ENCODE peak calls at places on chromosomes 11 and 22, in nine cellular contexts. One of them, this sample, is unnamed.

GRCh38 chr22:37219534-37219933 is 7.3 kb upstream of the SSTR3 start:
- DNase-seq in fibroblast of mammary gland: no peak
- DNase-seq in heart left ventricle: no peak
- DNase-seq in AG10803: no peak
- DNase-seq in fibroblast of lung: no peak
- DNase-seq in progenitor cell of endocrine pancreas: no peak
- DNase-seq in fibroblast of pulmonary artery: no peak
- DNase-seq in spleen: no peak
- DNase-seq in tibial nerve: no peak
- DNase-seq in this sample: no peak

GRCh38 chr11:113907681-113908080 is 3.1 kb downstream of the HTR3B start:
- DNase-seq in fibroblast of pulmonary artery: no peak
- DNase-seq in tibial nerve: no peak
- DNase-seq in spleen: no peak
- DNase-seq in fibroblast of lung: no peak
- DNase-seq in AG10803: no peak
- DNase-seq in progenitor cell of endocrine pancreas: no peak
- DNase-seq in fibroblast of mammary gland: no peak
- DNase-seq in heart left ventricle: no peak
- DNase-seq in this sample: no peak

GRCh38 chr22:32249231-32249630 is 5.9 kb downstream of the SLC5A4 start:
- DNase-seq in progenitor cell of endocrine pancreas: no peak
- DNase-seq in fibroblast of pulmonary artery: no peak
- DNase-seq in fibroblast of mammary gland: no peak
- DNase-seq in AG10803: no peak
- DNase-seq in tibial nerve: no peak
- DNase-seq in fibroblast of lung: no peak
- DNase-seq in heart left ventricle: no peak
- DNase-seq in spleen: no peak
- DNase-seq in this sample: no peak

GRCh38 chr11:69057801-69058200 is 9.1 kb downstream of the TPCN2 start:
- DNase-seq in tibial nerve: no peak
- DNase-seq in AG10803: no peak
- DNase-seq in fibroblast of mammary gland: no peak
- DNase-seq in fibroblast of pulmonary artery: no peak
- DNase-seq in heart left ventricle: no peak
- DNase-seq in fibroblast of lung: no peak
- DNase-seq in progenitor cell of endocrine pancreas: no peak
- DNase-seq in spleen: no peak
- DNase-seq in this sample: no peak

GRCh38 chr11:66800720-66801428 is 42.4 kb upstream of the RCE1 start:
- DNase-seq in fibroblast of lung: no peak
- DNase-seq in tibial nerve: no peak
- DNase-seq in fibroblast of mammary gland: no peak
- DNase-seq in heart left ventricle: no peak
- DNase-seq in fibroblast of pulmonary artery: no peak
- DNase-seq in AG10803: no peak
- DNase-seq in spleen: no peak
- DNase-seq in progenitor cell of endocrine pancreas: no peak
- DNase-seq in this sample: peak

GRCh38 chr11:110337570-110338193 is 41.3 kb upstream of the RDX start:
- DNase-seq in progenitor cell of endocrine pancreas: no peak
- DNase-seq in heart left ventricle: no peak
- DNase-seq in fibroblast of lung: no peak
- DNase-seq in spleen: no peak
- DNase-seq in fibroblast of pulmonary artery: peak
- DNase-seq in fibroblast of mammary gland: peak
- DNase-seq in AG10803: no peak
- DNase-seq in tibial nerve: no peak
- DNase-seq in this sample: no peak

GRCh38 chr22:50314081-50314454 is 6.6 kb upstream of the PLXNB2 start:
- DNase-seq in fibroblast of lung: no peak
- DNase-seq in tibial nerve: no peak
- DNase-seq in fibroblast of pulmonary artery: no peak
- DNase-seq in AG10803: no peak
- DNase-seq in progenitor cell of endocrine pancreas: no peak
- DNase-seq in heart left ventricle: no peak
- DNase-seq in spleen: no peak
- DNase-seq in fibroblast of mammary gland: no peak
- DNase-seq in this sample: no peak

GRCh38 chr11:115146425-115146824 is 357.8 kb downstream of the CADM1 start:
- DNase-seq in fibroblast of lung: no peak
- DNase-seq in heart left ventricle: no peak
- DNase-seq in fibroblast of mammary gland: no peak
- DNase-seq in AG10803: no peak
- DNase-seq in tibial nerve: no peak
- DNase-seq in fibroblast of pulmonary artery: no peak
- DNase-seq in spleen: no peak
- DNase-seq in progenitor cell of endocrine pancreas: no peak
- DNase-seq in this sample: no peak

GRCh38 chr22:50473088-50473487 is 1.7 kb downstream of the SBF1 start:
- DNase-seq in progenitor cell of endocrine pancreas: no peak
- DNase-seq in heart left ventricle: no peak
- DNase-seq in fibroblast of lung: no peak
- DNase-seq in tibial nerve: no peak
- DNase-seq in fibroblast of pulmonary artery: no peak
- DNase-seq in AG10803: no peak
- DNase-seq in fibroblast of mammary gland: no peak
- DNase-seq in spleen: peak
- DNase-seq in this sample: no peak

GRCh38 chr11:124746621-124747243 is 5.3 kb downstream of the VSIG2 start:
- DNase-seq in heart left ventricle: peak
- DNase-seq in fibroblast of pulmonary artery: peak
- DNase-seq in fibroblast of mammary gland: peak
- DNase-seq in AG10803: peak
- DNase-seq in tibial nerve: peak
- DNase-seq in spleen: peak
- DNase-seq in fibroblast of lung: peak
- DNase-seq in progenitor cell of endocrine pancreas: peak
- DNase-seq in this sample: peak

GRCh38 chr11:33329705-33330329 is 72.6 kb downstream of the HIPK3 start:
- DNase-seq in heart left ventricle: no peak
- DNase-seq in fibroblast of pulmonary artery: peak
- DNase-seq in progenitor cell of endocrine pancreas: no peak
- DNase-seq in spleen: no peak
- DNase-seq in tibial nerve: peak
- DNase-seq in AG10803: peak
- DNase-seq in fibroblast of lung: peak
- DNase-seq in fibroblast of mammary gland: peak
- DNase-seq in this sample: peak

GRCh38 chr11:133833101-133833898 is 12.0 kb downstream of the SPATA19 start:
- DNase-seq in progenitor cell of endocrine pancreas: no peak
- DNase-seq in fibroblast of pulmonary artery: no peak
- DNase-seq in AG10803: no peak
- DNase-seq in tibial nerve: no peak
- DNase-seq in heart left ventricle: no peak
- DNase-seq in spleen: peak
- DNase-seq in fibroblast of mammary gland: no peak
- DNase-seq in fibroblast of lung: no peak
- DNase-seq in this sample: no peak

GRCh38 chr11:2944530-2944929 is 15.3 kb upstream of the PHLDA2 start:
- DNase-seq in fibroblast of mammary gland: no peak
- DNase-seq in spleen: peak
- DNase-seq in fibroblast of lung: no peak
- DNase-seq in fibroblast of pulmonary artery: no peak
- DNase-seq in tibial nerve: no peak
- DNase-seq in progenitor cell of endocrine pancreas: no peak
- DNase-seq in heart left ventricle: no peak
- DNase-seq in AG10803: no peak
- DNase-seq in this sample: no peak

GRCh38 chr11:76617553-76618265 is 52.8 kb downstream of the LRRC32 start:
- DNase-seq in AG10803: peak
- DNase-seq in spleen: peak
- DNase-seq in fibroblast of pulmonary artery: peak
- DNase-seq in fibroblast of mammary gland: peak
- DNase-seq in progenitor cell of endocrine pancreas: no peak
- DNase-seq in tibial nerve: no peak
- DNase-seq in fibroblast of lung: peak
- DNase-seq in heart left ventricle: no peak
- DNase-seq in this sample: no peak

GRCh38 chr11:18853086-18853720 is 61.6 kb upstream of the PTPN5 start:
- DNase-seq in fibroblast of mammary gland: peak
- DNase-seq in heart left ventricle: no peak
- DNase-seq in AG10803: peak
- DNase-seq in fibroblast of pulmonary artery: peak
- DNase-seq in tibial nerve: no peak
- DNase-seq in fibroblast of lung: peak
- DNase-seq in progenitor cell of endocrine pancreas: peak
- DNase-seq in spleen: no peak
- DNase-seq in this sample: peak

GRCh38 chr11:33443684-33444083 is 186.5 kb downstream of the HIPK3 start:
- DNase-seq in heart left ventricle: no peak
- DNase-seq in progenitor cell of endocrine pancreas: no peak
- DNase-seq in tibial nerve: no peak
- DNase-seq in fibroblast of lung: no peak
- DNase-seq in spleen: no peak
- DNase-seq in fibroblast of mammary gland: no peak
- DNase-seq in AG10803: no peak
- DNase-seq in fibroblast of pulmonary artery: no peak
- DNase-seq in this sample: no peak

DNA sequence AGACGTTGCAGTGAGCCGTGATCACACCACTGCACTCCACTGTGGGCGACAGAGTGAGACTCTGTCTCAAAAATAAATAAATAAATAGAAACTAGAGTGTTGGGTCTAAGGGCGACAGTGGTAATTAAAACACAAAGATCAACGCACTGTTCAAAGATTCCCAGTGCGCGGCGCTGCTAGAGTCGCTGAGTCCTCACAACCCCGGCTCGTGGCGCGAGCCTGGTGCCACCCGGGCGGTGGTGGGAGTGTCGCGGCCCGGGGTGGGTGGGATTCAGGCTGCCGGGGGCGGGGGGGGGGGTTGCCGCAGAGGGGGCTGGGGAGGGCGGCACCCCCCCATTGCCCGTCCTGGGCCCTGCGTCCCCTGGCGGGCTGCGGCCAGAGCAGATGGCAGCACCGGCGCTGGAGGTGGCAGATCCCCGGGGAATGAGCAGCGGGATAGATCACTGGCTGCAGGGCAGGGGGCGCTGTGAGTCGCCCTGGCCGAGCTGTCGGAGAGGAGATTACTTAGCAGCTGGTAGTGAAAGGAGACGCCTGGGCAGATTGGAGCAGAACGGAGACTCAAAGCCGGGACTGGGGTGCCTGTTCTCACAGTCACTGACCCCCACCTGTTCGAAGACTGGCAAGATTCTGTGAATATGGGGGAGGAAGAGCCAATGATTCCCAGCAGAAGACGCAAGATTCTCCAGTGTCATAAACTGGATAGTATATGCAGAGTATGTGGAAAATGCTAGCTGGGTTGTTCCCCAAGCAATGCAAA is 30.2 kb upstream of the APOBEC3A start:
- DNase-seq in fibroblast of mammary gland: peak
- DNase-seq in fibroblast of lung: peak
- DNase-seq in AG10803: peak
- DNase-seq in fibroblast of pulmonary artery: peak
- DNase-seq in tibial nerve: peak
- DNase-seq in heart left ventricle: peak
- DNase-seq in progenitor cell of endocrine pancreas: peak
- DNase-seq in spleen: peak
- DNase-seq in this sample: peak
- TF ChIP-seq CTCF in fibroblast of mammary gland: peak
- TF ChIP-seq CTCF in fibroblast of lung: peak
- TF ChIP-seq CTCF in AG10803: peak
- TF ChIP-seq CTCF in fibroblast of pulmonary artery: peak
- TF ChIP-seq CTCF in tibial nerve: peak
- TF ChIP-seq CTCF in heart left ventricle: peak
- TF ChIP-seq CTCF in progenitor cell of endocrine pancreas: peak
- TF ChIP-seq CTCF in spleen: peak
- TF ChIP-seq CTCF in this sample: peak

DNA sequence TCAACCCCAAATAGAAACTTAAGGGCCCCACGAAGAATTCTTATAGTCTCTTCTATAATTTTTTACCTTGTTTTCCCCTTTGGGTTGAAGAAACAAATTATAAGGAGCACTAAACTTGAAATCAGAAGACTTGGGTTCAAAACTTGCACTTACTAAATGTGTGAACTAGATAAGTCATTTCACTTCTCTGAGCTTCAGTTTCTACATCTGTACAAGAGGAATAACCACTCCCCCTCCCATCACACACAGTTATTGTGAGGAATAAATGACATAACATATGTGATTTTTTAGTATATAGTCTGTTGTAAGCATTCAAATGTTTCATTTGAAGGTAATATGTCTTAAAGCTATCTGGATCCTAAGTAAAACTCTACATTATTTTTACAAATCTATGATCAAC is 78.8 kb downstream of the LIF start:
- DNase-seq in AG10803: no peak
- DNase-seq in progenitor cell of endocrine pancreas: no peak
- DNase-seq in fibroblast of pulmonary artery: no peak
- DNase-seq in heart left ventricle: no peak
- DNase-seq in spleen: no peak
- DNase-seq in tibial nerve: no peak
- DNase-seq in fibroblast of lung: no peak
- DNase-seq in fibroblast of mammary gland: no peak
- DNase-seq in this sample: no peak
- TF ChIP-seq CTCF in AG10803: no peak
- TF ChIP-seq CTCF in progenitor cell of endocrine pancreas: no peak
- TF ChIP-seq CTCF in fibroblast of pulmonary artery: no peak
- TF ChIP-seq CTCF in heart left ventricle: no peak
- TF ChIP-seq CTCF in spleen: no peak
- TF ChIP-seq CTCF in tibial nerve: no peak
- TF ChIP-seq CTCF in fibroblast of lung: no peak
- TF ChIP-seq CTCF in fibroblast of mammary gland: no peak
- TF ChIP-seq CTCF in this sample: no peak

DNA sequence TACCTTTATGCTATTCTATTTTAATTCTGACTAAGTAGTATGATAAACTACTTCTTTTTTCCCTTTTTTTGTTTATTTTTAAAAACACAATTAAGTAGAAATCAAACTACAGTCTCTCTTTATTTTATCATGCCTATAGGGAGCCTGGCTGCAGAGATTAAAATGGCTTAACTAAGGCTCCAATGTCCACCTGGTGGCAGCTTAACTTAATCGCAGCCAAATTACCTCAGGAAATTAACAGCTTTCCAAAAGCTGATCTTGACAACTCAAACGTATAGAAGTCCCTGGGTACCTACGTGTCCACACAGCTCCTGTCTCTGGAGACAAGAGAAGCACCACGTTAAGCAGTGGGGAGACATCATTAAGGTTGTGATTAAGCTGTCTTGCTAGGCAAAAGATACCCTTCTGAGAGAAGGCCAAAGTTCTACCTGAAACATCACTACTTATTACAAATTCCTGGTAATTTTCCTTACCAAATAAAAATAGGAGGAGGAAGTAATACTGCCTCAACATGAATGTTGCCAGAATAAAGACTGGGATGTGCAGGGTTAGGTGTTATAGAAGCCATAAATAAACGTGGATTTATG is 63.2 kb upstream of the SNX19 start:
- DNase-seq in tibial nerve: no peak
- DNase-seq in fibroblast of mammary gland: peak
- DNase-seq in spleen: no peak
- DNase-seq in AG10803: peak
- DNase-seq in progenitor cell of endocrine pancreas: no peak
- DNase-seq in fibroblast of lung: peak
- DNase-seq in fibroblast of pulmonary artery: peak
- DNase-seq in heart left ventricle: no peak
- DNase-seq in this sample: no peak
- TF ChIP-seq CTCF in tibial nerve: no peak
- TF ChIP-seq CTCF in fibroblast of mammary gland: peak
- TF ChIP-seq CTCF in spleen: no peak
- TF ChIP-seq CTCF in AG10803: peak
- TF ChIP-seq CTCF in progenitor cell of endocrine pancreas: peak
- TF ChIP-seq CTCF in fibroblast of lung: peak
- TF ChIP-seq CTCF in fibroblast of pulmonary artery: peak
- TF ChIP-seq CTCF in heart left ventricle: peak
- TF ChIP-seq CTCF in this sample: no peak

GRCh38 chr22:39959640-39960447 is at the start of gene TMA7B:
- DNase-seq in spleen: peak
- DNase-seq in fibroblast of mammary gland: peak
- DNase-seq in tibial nerve: no peak
- DNase-seq in progenitor cell of endocrine pancreas: no peak
- DNase-seq in fibroblast of pulmonary artery: peak
- DNase-seq in heart left ventricle: peak
- DNase-seq in AG10803: peak
- DNase-seq in fibroblast of lung: peak
- DNase-seq in this sample: no peak
- TF ChIP-seq CTCF in spleen: peak
- TF ChIP-seq CTCF in fibroblast of mammary gland: peak
- TF ChIP-seq CTCF in tibial nerve: no peak
- TF ChIP-seq CTCF in progenitor cell of endocrine pancreas: no peak
- TF ChIP-seq CTCF in fibroblast of pulmonary artery: peak
- TF ChIP-seq CTCF in heart left ventricle: peak
- TF ChIP-seq CTCF in AG10803: peak
- TF ChIP-seq CTCF in fibroblast of lung: peak
- TF ChIP-seq CTCF in this sample: no peak